ENCODE peak calls at places on chromosomes 12 and 14, in eight cellular contexts. One of them, this sample, is unnamed.

GRCh38 chr14:90741682-90741946 is 74.6 kb downstream of the TTC7B start:
- DNase-seq in osteoblast: no peak
- DNase-seq in CD8-positive, alpha-beta memory T cell: no peak
- DNase-seq in tibial artery: no peak
- DNase-seq in lower lobe of right lung: no peak
- DNase-seq in stomach: no peak
- DNase-seq in transverse colon: no peak
- DNase-seq in fibroblast of lung: no peak
- DNase-seq in this sample: no peak

GRCh38 chr14:67618617-67619063 is 1.1 kb upstream of the ARG2 start:
- DNase-seq in tibial artery: no peak
- DNase-seq in stomach: no peak
- DNase-seq in fibroblast of lung: peak; percentile 71
- DNase-seq in transverse colon: no peak
- DNase-seq in CD8-positive, alpha-beta memory T cell: peak; percentile 62
- DNase-seq in osteoblast: peak; percentile 89
- DNase-seq in lower lobe of right lung: no peak
- DNase-seq in this sample: peak; percentile 22

GRCh38 chr14:62126885-62127478 is 364.8 kb downstream of the SNAPC1 start:
- DNase-seq in lower lobe of right lung: no peak
- DNase-seq in transverse colon: no peak
- DNase-seq in tibial artery: no peak
- DNase-seq in CD8-positive, alpha-beta memory T cell: peak; percentile 36
- DNase-seq in stomach: no peak
- DNase-seq in osteoblast: no peak
- DNase-seq in fibroblast of lung: peak; percentile 41
- DNase-seq in this sample: no peak

GRCh38 chr12:77521458-77522115 is 309.1 kb upstream of the NAV3 start:
- DNase-seq in CD8-positive, alpha-beta memory T cell: no peak
- DNase-seq in transverse colon: no peak
- DNase-seq in fibroblast of lung: peak; percentile 70
- DNase-seq in tibial artery: no peak
- DNase-seq in lower lobe of right lung: no peak
- DNase-seq in stomach: no peak
- DNase-seq in osteoblast: peak; percentile 8
- DNase-seq in this sample: no peak

GRCh38 chr12:63170321-63170720 is 19.3 kb upstream of the AVPR1A start:
- DNase-seq in osteoblast: no peak
- DNase-seq in transverse colon: no peak
- DNase-seq in tibial artery: no peak
- DNase-seq in fibroblast of lung: no peak
- DNase-seq in lower lobe of right lung: no peak
- DNase-seq in CD8-positive, alpha-beta memory T cell: no peak
- DNase-seq in stomach: no peak
- DNase-seq in this sample: no peak

GRCh38 chr12:31736472-31736871 is 7.7 kb upstream of the AMN1 start:
- DNase-seq in fibroblast of lung: peak; percentile 95
- DNase-seq in stomach: no peak
- DNase-seq in tibial artery: no peak
- DNase-seq in CD8-positive, alpha-beta memory T cell: peak; percentile 65
- DNase-seq in transverse colon: no peak
- DNase-seq in lower lobe of right lung: no peak
- DNase-seq in osteoblast: peak; percentile 71
- DNase-seq in this sample: no peak

GRCh38 chr14:63388766-63389431 is 70.2 kb upstream of the GPHB5 start:
- DNase-seq in stomach: peak; percentile 65
- DNase-seq in tibial artery: peak; percentile 78
- DNase-seq in transverse colon: peak; percentile 71
- DNase-seq in CD8-positive, alpha-beta memory T cell: peak; percentile 9
- DNase-seq in osteoblast: peak; percentile 14
- DNase-seq in fibroblast of lung: peak; percentile 42
- DNase-seq in lower lobe of right lung: peak; percentile 64
- DNase-seq in this sample: peak; percentile 82

GRCh38 chr12:106392746-106393145 is 35.2 kb downstream of the POLR3B start:
- DNase-seq in CD8-positive, alpha-beta memory T cell: no peak
- DNase-seq in lower lobe of right lung: no peak
- DNase-seq in osteoblast: no peak
- DNase-seq in stomach: no peak
- DNase-seq in fibroblast of lung: no peak
- DNase-seq in transverse colon: no peak
- DNase-seq in tibial artery: no peak
- DNase-seq in this sample: no peak

GRCh38 chr12:53063708-53064612 is 14.1 kb downstream of the TNS2 start:
- DNase-seq in fibroblast of lung: no peak
- DNase-seq in stomach: no peak
- DNase-seq in CD8-positive, alpha-beta memory T cell: no peak
- DNase-seq in transverse colon: peak; percentile 22
- DNase-seq in osteoblast: peak; percentile 97
- DNase-seq in lower lobe of right lung: no peak
- DNase-seq in tibial artery: peak; percentile 95
- DNase-seq in this sample: no peak

GRCh38 chr14:32593290-32593942 is 264.3 kb downstream of the AKAP6 start:
- DNase-seq in tibial artery: no peak
- DNase-seq in fibroblast of lung: peak; percentile 95
- DNase-seq in transverse colon: no peak
- DNase-seq in CD8-positive, alpha-beta memory T cell: no peak
- DNase-seq in osteoblast: peak; percentile 81
- DNase-seq in stomach: no peak
- DNase-seq in lower lobe of right lung: no peak
- DNase-seq in this sample: no peak

GRCh38 chr12:51972849-51973273 is 21.4 kb downstream of the ACVR1B start:
- DNase-seq in CD8-positive, alpha-beta memory T cell: peak; percentile 60
- DNase-seq in transverse colon: peak; percentile 45
- DNase-seq in lower lobe of right lung: peak; percentile 87
- DNase-seq in tibial artery: peak; percentile 73
- DNase-seq in stomach: peak; percentile 44
- DNase-seq in fibroblast of lung: peak; percentile 92
- DNase-seq in osteoblast: no peak
- DNase-seq in this sample: peak; percentile 69

GRCh38 chr12:124732275-124733075 is 131.2 kb downstream of the SCARB1 start:
- DNase-seq in lower lobe of right lung: no peak
- DNase-seq in tibial artery: peak; percentile 70
- DNase-seq in fibroblast of lung: peak; percentile 81
- DNase-seq in transverse colon: no peak
- DNase-seq in osteoblast: peak; percentile 88
- DNase-seq in CD8-positive, alpha-beta memory T cell: no peak
- DNase-seq in stomach: no peak
- DNase-seq in this sample: no peak

GRCh38 chr14:91339076-91339475 is 78.5 kb downstream of the CCDC88C start:
- DNase-seq in transverse colon: no peak
- DNase-seq in stomach: no peak
- DNase-seq in tibial artery: no peak
- DNase-seq in fibroblast of lung: no peak
- DNase-seq in lower lobe of right lung: no peak
- DNase-seq in CD8-positive, alpha-beta memory T cell: no peak
- DNase-seq in osteoblast: peak; percentile 37
- DNase-seq in this sample: no peak

GRCh38 chr12:27970391-27970980 is 2.0 kb downstream of the PTHLH start:
- DNase-seq in stomach: no peak
- DNase-seq in osteoblast: peak; percentile 89
- DNase-seq in CD8-positive, alpha-beta memory T cell: no peak
- DNase-seq in transverse colon: no peak
- DNase-seq in tibial artery: no peak
- DNase-seq in lower lobe of right lung: no peak
- DNase-seq in fibroblast of lung: peak; percentile 68
- DNase-seq in this sample: no peak

GRCh38 chr12:118053071-118053985 is 7.7 kb downstream of the WSB2 start:
- DNase-seq in fibroblast of lung: no peak
- DNase-seq in lower lobe of right lung: no peak
- DNase-seq in stomach: no peak
- DNase-seq in transverse colon: no peak
- DNase-seq in tibial artery: no peak
- DNase-seq in CD8-positive, alpha-beta memory T cell: peak; percentile 54
- DNase-seq in osteoblast: no peak
- DNase-seq in this sample: no peak

GRCh38 chr12:126084480-126084879 is 1019.2 kb downstream of the AACS start:
- DNase-seq in stomach: no peak
- DNase-seq in osteoblast: no peak
- DNase-seq in tibial artery: no peak
- DNase-seq in CD8-positive, alpha-beta memory T cell: no peak
- DNase-seq in fibroblast of lung: peak; percentile 61
- DNase-seq in transverse colon: no peak
- DNase-seq in lower lobe of right lung: no peak
- DNase-seq in this sample: no peak

GRCh38 chr12:68106660-68107059 is 52.9 kb downstream of the IFNG start:
- DNase-seq in stomach: no peak
- DNase-seq in fibroblast of lung: peak; percentile 2
- DNase-seq in CD8-positive, alpha-beta memory T cell: no peak
- DNase-seq in tibial artery: no peak
- DNase-seq in lower lobe of right lung: no peak
- DNase-seq in osteoblast: no peak
- DNase-seq in transverse colon: no peak
- DNase-seq in this sample: no peak

GRCh38 chr12:111100003-111100402 is 179.6 kb upstream of the MYL2 start:
- DNase-seq in transverse colon: no peak
- DNase-seq in lower lobe of right lung: no peak
- DNase-seq in fibroblast of lung: no peak
- DNase-seq in tibial artery: no peak
- DNase-seq in stomach: no peak
- DNase-seq in CD8-positive, alpha-beta memory T cell: no peak
- DNase-seq in osteoblast: no peak
- DNase-seq in this sample: no peak

GRCh38 chr12:65500121-65500846 is 221.8 kb downstream of the MSRB3 start:
- DNase-seq in stomach: no peak
- DNase-seq in lower lobe of right lung: no peak
- DNase-seq in osteoblast: no peak
- DNase-seq in CD8-positive, alpha-beta memory T cell: no peak
- DNase-seq in fibroblast of lung: peak; percentile 85
- DNase-seq in tibial artery: no peak
- DNase-seq in transverse colon: no peak
- DNase-seq in this sample: no peak

GRCh38 chr14:104428333-104428851 is 151.2 kb upstream of the C14orf180 start:
- DNase-seq in stomach: peak; percentile 19
- DNase-seq in transverse colon: no peak
- DNase-seq in lower lobe of right lung: peak; percentile 30
- DNase-seq in CD8-positive, alpha-beta memory T cell: no peak
- DNase-seq in osteoblast: peak; percentile 76
- DNase-seq in fibroblast of lung: no peak
- DNase-seq in tibial artery: no peak
- DNase-seq in this sample: no peak

GRCh38 chr14:104428860-104429259 is 150.7 kb upstream of the C14orf180 start:
- DNase-seq in fibroblast of lung: no peak
- DNase-seq in osteoblast: peak; percentile 51
- DNase-seq in CD8-positive, alpha-beta memory T cell: no peak
- DNase-seq in lower lobe of right lung: no peak
- DNase-seq in tibial artery: no peak
- DNase-seq in stomach: no peak
- DNase-seq in transverse colon: no peak
- DNase-seq in this sample: no peak

GRCh38 chr14:104431351-104431928 is 148.1 kb upstream of the C14orf180 start:
- DNase-seq in stomach: no peak
- DNase-seq in transverse colon: no peak
- DNase-seq in CD8-positive, alpha-beta memory T cell: no peak
- DNase-seq in fibroblast of lung: no peak
- DNase-seq in osteoblast: peak; percentile 45
- DNase-seq in lower lobe of right lung: peak; percentile 23
- DNase-seq in tibial artery: no peak
- DNase-seq in this sample: no peak

GRCh38 chr14:104427126-104427851 is 152.3 kb upstream of the C14orf180 start:
- DNase-seq in tibial artery: no peak
- DNase-seq in osteoblast: peak; percentile 68
- DNase-seq in lower lobe of right lung: peak; percentile 38
- DNase-seq in CD8-positive, alpha-beta memory T cell: no peak
- DNase-seq in transverse colon: no peak
- DNase-seq in stomach: peak; percentile 19
- DNase-seq in fibroblast of lung: no peak
- DNase-seq in this sample: no peak

GRCh38 chr14:104429291-104429861 is 150.2 kb upstream of the C14orf180 start:
- DNase-seq in tibial artery: no peak
- DNase-seq in stomach: no peak
- DNase-seq in CD8-positive, alpha-beta memory T cell: no peak
- DNase-seq in fibroblast of lung: no peak
- DNase-seq in osteoblast: peak; percentile 51
- DNase-seq in transverse colon: no peak
- DNase-seq in lower lobe of right lung: peak; percentile 31
- DNase-seq in this sample: no peak
- H3K9me3 ChIP-seq in tibial artery: no peaks in the 10 kb centered on the region
- H3K9me3 ChIP-seq in stomach: no peaks in the 10 kb centered on the region
- H3K9me3 ChIP-seq in CD8-positive, alpha-beta memory T cell: no peaks in the 10 kb centered on the region
- H3K9me3 ChIP-seq in fibroblast of lung: no peaks in the 10 kb centered on the region
- H3K9me3 ChIP-seq in osteoblast: no peaks in the 10 kb centered on the region
- H3K9me3 ChIP-seq in transverse colon: no peaks in the 10 kb centered on the region
- H3K9me3 ChIP-seq in lower lobe of right lung: no peaks in the 10 kb centered on the region
- H3K9me3 ChIP-seq in this sample: no peaks in the 10 kb centered on the region

DNA sequence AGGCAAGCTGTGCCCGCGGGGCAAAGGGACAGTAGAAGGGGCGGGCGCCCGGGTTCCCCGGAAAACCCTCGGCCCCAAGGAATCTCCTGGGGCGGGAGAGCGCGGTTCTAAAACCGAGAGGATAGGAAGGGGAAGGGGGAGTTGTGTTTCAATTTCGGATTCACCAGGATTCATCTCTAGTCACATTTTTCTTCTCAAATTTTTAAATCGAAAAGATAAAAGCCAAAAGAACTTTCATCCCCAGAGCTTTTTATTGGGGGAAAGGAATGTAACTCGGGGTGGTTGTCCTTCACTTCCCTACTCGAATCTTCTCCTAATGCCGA is 1.4 kb downstream of the BMP4 start:
- DNase-seq in CD8-positive, alpha-beta memory T cell: no peak
- DNase-seq in transverse colon: no peak
- DNase-seq in tibial artery: no peak
- DNase-seq in osteoblast: no peak
- DNase-seq in lower lobe of right lung: no peak
- DNase-seq in fibroblast of lung: no peak
- DNase-seq in stomach: no peak
- DNase-seq in this sample: no peak
- H3K4me3 ChIP-seq in CD8-positive, alpha-beta memory T cell: no peak overlapping the region
- H3K4me3 ChIP-seq in transverse colon: no peak overlapping the region
- H3K4me3 ChIP-seq in tibial artery: peak overlapping the region; percentile 81
- H3K4me3 ChIP-seq in osteoblast: peak overlapping the region; percentile 65
- H3K4me3 ChIP-seq in lower lobe of right lung: peak overlapping the region; percentile 69
- H3K4me3 ChIP-seq in fibroblast of lung: peak overlapping the region; percentile 77
- H3K4me3 ChIP-seq in stomach: peak overlapping the region; percentile 64
- H3K4me3 ChIP-seq in this sample: peak overlapping the region; percentile 30

GRCh38 chr14:76918751-76919421 is 92.7 kb downstream of the LRRC74A start:
- DNase-seq in stomach: peak; percentile 97
- DNase-seq in tibial artery: peak; percentile 100
- DNase-seq in fibroblast of lung: peak; percentile 99
- DNase-seq in lower lobe of right lung: peak; percentile 94
- DNase-seq in transverse colon: peak; percentile 89
- DNase-seq in CD8-positive, alpha-beta memory T cell: no peak
- DNase-seq in osteoblast: peak; percentile 98
- DNase-seq in this sample: peak; percentile 82
- H3K4me1 ChIP-seq in stomach: peaks cover 46% of the 10 kb centered on the region
- H3K4me1 ChIP-seq in tibial artery: peaks cover 58% of the 10 kb centered on the region
- H3K4me1 ChIP-seq in fibroblast of lung: peaks cover 38% of the 10 kb centered on the region
- H3K4me1 ChIP-seq in lower lobe of right lung: peaks cover 47% of the 10 kb centered on the region
- H3K4me1 ChIP-seq in transverse colon: peaks cover 39% of the 10 kb centered on the region
- H3K4me1 ChIP-seq in CD8-positive, alpha-beta memory T cell: peaks cover 17% of the 10 kb centered on the region
- H3K4me1 ChIP-seq in osteoblast: peaks cover 36% of the 10 kb centered on the region
- H3K4me1 ChIP-seq in this sample: peaks cover 22% of the 10 kb centered on the region

DNA sequence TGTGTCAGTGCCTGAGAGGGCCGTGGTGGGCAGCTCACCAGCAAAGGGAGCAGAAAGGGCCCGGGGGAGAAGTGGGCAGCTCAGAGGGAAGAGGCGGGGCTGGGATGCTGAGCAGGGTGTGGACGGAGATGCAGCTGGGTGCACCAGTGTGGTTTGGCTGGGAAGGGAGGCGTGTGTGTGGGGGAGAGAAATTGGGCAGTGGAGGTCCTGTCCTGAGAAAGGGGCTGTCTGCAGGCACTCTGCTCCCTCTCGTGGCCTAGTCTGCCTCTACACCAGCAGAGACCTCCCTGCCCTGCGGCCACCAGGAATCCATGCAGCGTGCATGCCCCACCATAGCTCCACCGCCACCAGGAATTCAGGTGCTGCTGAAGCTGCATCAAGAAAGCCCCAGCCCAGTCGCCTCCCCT is 6.4 kb downstream of the TMEM121 start:
- DNase-seq in fibroblast of lung: peak; percentile 12
- DNase-seq in tibial artery: peak; percentile 57
- DNase-seq in stomach: no peak
- DNase-seq in lower lobe of right lung: no peak
- DNase-seq in osteoblast: peak; percentile 97
- DNase-seq in CD8-positive, alpha-beta memory T cell: no peak
- DNase-seq in transverse colon: no peak
- DNase-seq in this sample: peak; percentile 61
- H3K9me3 ChIP-seq in fibroblast of lung: no peaks in the 10 kb centered on the region
- H3K9me3 ChIP-seq in tibial artery: no peaks in the 10 kb centered on the region
- H3K9me3 ChIP-seq in stomach: no peaks in the 10 kb centered on the region
- H3K9me3 ChIP-seq in lower lobe of right lung: no peaks in the 10 kb centered on the region
- H3K9me3 ChIP-seq in osteoblast: no peaks in the 10 kb centered on the region
- H3K9me3 ChIP-seq in CD8-positive, alpha-beta memory T cell: no peaks in the 10 kb centered on the region
- H3K9me3 ChIP-seq in transverse colon: no peaks in the 10 kb centered on the region
- H3K9me3 ChIP-seq in this sample: no peaks in the 10 kb centered on the region